ENCODE peak calls at places on chromosomes 7 and 10, in nine cellular contexts. H is endothelial cell of umbilical vein; Y is GM23248; I is thoracic aorta; D is AG09309; C is GM12865; S is CD8-positive, alpha-beta T cell; N is dorsolateral prefrontal cortex; T is upper lobe of right lung. Q is an unnamed sample.
A peak's percentile ranks its signal among the peaks of the same experiment; 100 is the strongest.

GRCh38 chr7:91772100-91772794 is 108.3 kb downstream of the MTERF1 start:
- DNase-seq in H (no peak), Y (peak; percentile 10), I (no peak), D (no peak), C (no peak), S (no peak), N (no peak), T (no peak), Q (peak; percentile 88)

GRCh38 chr10:1179346-1180070 is 123.3 kb downstream of the WDR37 start:
- DNase-seq in H (no peak), Y (no peak), I (no peak), D (no peak), C (no peak), S (no peak), N (peak; percentile 16), T (peak; percentile 13), Q (no peak)

GRCh38 chr10:132237396-132237795 is 50.6 kb downstream of the DPYSL4 start:
- DNase-seq in H (no peak), Y (no peak), I (no peak), D (no peak), C (no peak), S (no peak), N (no peak), T (no peak), Q (no peak)

GRCh38 chr7:79730971-79731370 is 277.5 kb upstream of the MAGI2 start:
- DNase-seq in H (no peak), Y (no peak), I (no peak), D (no peak), C (no peak), S (no peak), N (no peak), T (no peak), Q (no peak)

GRCh38 chr10:29608062-29608461 is 26.7 kb downstream of the SVIL start:
- DNase-seq in H (no peak), Y (no peak), I (no peak), D (no peak), C (no peak), S (no peak), N (no peak), T (no peak), Q (no peak)

GRCh38 chr10:56178210-56178609 is 182.8 kb downstream of the ZWINT start:
- DNase-seq in H (no peak), Y (no peak), I (no peak), D (no peak), C (no peak), S (no peak), N (no peak), T (no peak), Q (no peak)

GRCh38 chr7:21986101-21986500 is 40.4 kb upstream of the CDCA7L start:
- DNase-seq in H (no peak), Y (no peak), I (no peak), D (no peak), C (no peak), S (no peak), N (no peak), T (no peak), Q (no peak)

GRCh38 chr7:123643495-123644428 is 11.9 kb upstream of the LMOD2 start:
- DNase-seq in H (peak; percentile 96), Y (peak; percentile 71), I (no peak), D (peak; percentile 29), C (no peak), S (no peak), N (no peak), T (no peak), Q (peak; percentile 77)

GRCh38 chr10:20922033-20922432 is 24.9 kb upstream of the NEBL start:
- DNase-seq in H (no peak), Y (no peak), I (no peak), D (no peak), C (no peak), S (no peak), N (no peak), T (no peak), Q (no peak)

GRCh38 chr7:137940656-137941518 is 61.0 kb downstream of the CREB3L2 start:
- DNase-seq in H (no peak), Y (no peak), I (no peak), D (no peak), C (no peak), S (no peak), N (no peak), T (no peak), Q (peak; percentile 89)

GRCh38 chr10:116849271-116850057 is at the start of gene ENO4:
- DNase-seq in H (peak; percentile 89), Y (peak; percentile 90), I (no peak), D (peak; percentile 23), C (peak; percentile 60), S (no peak), N (peak; percentile 87), T (peak; percentile 93), Q (peak; percentile 76)

GRCh38 chr7:149868638-149869290 is 5.0 kb upstream of the ATP6V0E2 start:
- DNase-seq in H (no peak), Y (no peak), I (no peak), D (no peak), C (no peak), S (no peak), N (no peak), T (no peak), Q (no peak)

GRCh38 chr7:7738177-7738576 is 19.8 kb upstream of the RPA3 start:
- DNase-seq in H (no peak), Y (no peak), I (no peak), D (no peak), C (no peak), S (no peak), N (no peak), T (no peak), Q (no peak)

GRCh38 chr7:13742719-13743640 is 246.5 kb downstream of the ETV1 start:
- DNase-seq in H (peak; percentile 34), Y (peak; percentile 81), I (no peak), D (no peak), C (peak; percentile 5), S (no peak), N (peak; percentile 41), T (no peak), Q (peak; percentile 64)

GRCh38 chr10:44293842-44294241 is 91.1 kb downstream of the CXCL12 start:
- DNase-seq in H (no peak), Y (no peak), I (no peak), D (peak; percentile 52), C (no peak), S (no peak), N (no peak), T (peak; percentile 71), Q (peak; percentile 83)
- H3K4me3 ChIP-seq in H (no peak overlapping the region), Y (no peak overlapping the region), I (peak overlapping the region; percentile 50), D (no peak overlapping the region), C (no peak overlapping the region), S (no peak overlapping the region), N (no peak overlapping the region), T (peak overlapping the region; percentile 24), Q (no peak overlapping the region)

DNA sequence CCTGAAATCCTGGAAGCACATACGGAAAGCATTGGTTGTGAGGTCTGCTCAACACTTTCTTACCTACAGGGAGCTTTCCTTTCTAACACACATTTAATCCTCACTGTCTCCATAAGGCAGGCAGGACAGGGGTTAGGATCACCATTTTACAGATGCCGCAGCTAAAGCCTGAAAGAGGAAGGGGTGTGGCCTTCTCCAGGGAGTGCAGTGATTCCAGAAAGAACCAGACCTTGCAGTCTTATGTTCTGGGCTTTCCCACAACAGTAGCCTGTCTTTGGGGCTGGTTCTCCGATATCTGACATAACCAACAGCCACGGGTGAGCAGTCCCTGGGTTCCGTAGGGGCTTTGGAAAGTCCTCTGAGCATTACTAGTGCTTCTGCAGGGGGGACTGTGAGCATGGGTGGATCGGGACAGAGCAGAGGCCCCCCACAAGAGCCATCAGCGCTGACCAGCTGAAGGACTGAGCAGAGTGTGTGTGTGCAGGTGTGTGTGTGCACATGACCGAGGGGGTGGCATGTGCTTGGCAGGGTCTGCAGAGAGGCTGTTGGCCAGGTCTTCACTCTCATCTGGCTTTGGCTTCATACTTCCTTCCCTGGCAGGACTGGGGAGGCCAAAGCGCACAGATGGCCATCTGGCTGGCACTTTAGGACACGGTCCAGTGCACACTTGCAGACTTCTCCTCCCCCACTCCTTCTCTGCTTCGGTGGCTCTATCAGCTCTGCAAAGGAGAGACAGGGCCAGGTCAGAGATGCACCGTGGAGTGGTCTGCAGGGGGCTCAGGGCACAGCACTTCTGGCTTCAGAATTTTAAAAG is 400.3 kb downstream of the RPS24 start:
- DNase-seq in H (no peak), Y (no peak), I (no peak), D (no peak), C (no peak), S (no peak), N (no peak), T (no peak), Q (no peak)
- H3K4me3 ChIP-seq in H (no peak overlapping the region), Y (no peak overlapping the region), I (no peak overlapping the region), D (no peak overlapping the region), C (no peak overlapping the region), S (no peak overlapping the region), N (no peak overlapping the region), T (no peak overlapping the region), Q (no peak overlapping the region)

GRCh38 chr7:45894665-45895062 is 6.4 kb downstream of the IGFBP1 start:
- DNase-seq in H (no peak), Y (no peak), I (no peak), D (no peak), C (no peak), S (no peak), N (no peak), T (no peak), Q (no peak)

GRCh38 chr7:45892407-45893035 is 4.2 kb downstream of the IGFBP1 start:
- DNase-seq in H (no peak), Y (no peak), I (no peak), D (no peak), C (no peak), S (no peak), N (no peak), T (no peak), Q (no peak)

GRCh38 chr7:45893996-45894664 is 5.8 kb downstream of the IGFBP1 start:
- DNase-seq in H (no peak), Y (no peak), I (no peak), D (no peak), C (no peak), S (no peak), N (no peak), T (no peak), Q (no peak)

GRCh38 chr7:45891462-45892402 is 3.4 kb downstream of the IGFBP1 start:
- DNase-seq in H (no peak), Y (no peak), I (no peak), D (no peak), C (no peak), S (no peak), N (no peak), T (no peak), Q (no peak)

DNA sequence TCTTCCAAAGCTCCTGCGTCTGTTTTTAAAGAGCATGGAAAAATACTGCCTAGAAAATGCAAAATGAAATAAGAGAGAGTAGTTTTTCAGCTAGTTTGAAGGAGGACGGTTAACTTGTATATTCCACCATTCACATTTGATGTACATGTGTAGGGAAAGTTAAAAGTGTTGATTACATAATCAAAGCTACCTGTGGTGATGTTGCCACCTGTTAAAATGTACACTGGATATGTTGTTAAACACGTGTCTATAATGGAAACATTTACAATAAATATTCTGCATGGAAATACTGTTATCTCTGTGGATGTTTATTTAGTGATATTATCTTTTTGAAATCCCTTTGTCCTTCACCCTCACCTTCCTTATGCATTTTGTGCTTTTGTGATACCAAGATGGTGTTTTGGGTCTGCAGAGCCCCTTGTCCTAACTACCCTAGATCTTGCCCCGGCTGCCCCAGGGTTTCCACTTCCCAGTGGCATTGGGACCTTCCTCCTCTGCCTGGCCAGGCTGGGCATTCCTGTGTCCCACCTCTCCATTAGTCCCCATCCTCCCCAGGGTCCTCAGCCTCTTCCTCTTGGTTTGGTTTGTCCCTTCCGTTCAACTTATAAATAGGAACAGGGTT is 5.2 kb downstream of the IGFBP1 start:
- DNase-seq in H (no peak), Y (no peak), I (no peak), D (no peak), C (no peak), S (no peak), N (no peak), T (no peak), Q (no peak)
- H3K4me3 ChIP-seq in H (no peak overlapping the region), Y (no peak overlapping the region), I (no peak overlapping the region), D (no peak overlapping the region), C (no peak overlapping the region), S (no peak overlapping the region), N (no peak overlapping the region), T (no peak overlapping the region), Q (no peak overlapping the region)

GRCh38 chr7:101127460-101128039 is 646 bp downstream of the SERPINE1 start:
- DNase-seq in H (no peak), Y (peak; percentile 51), I (no peak), D (no peak), C (no peak), S (no peak), N (no peak), T (no peak), Q (no peak)
- H3K4me3 ChIP-seq in H (peak overlapping the region; percentile 88), Y (peak overlapping the region; percentile 94), I (peak overlapping the region; percentile 74), D (peak overlapping the region; percentile 91), C (peak overlapping the region; percentile 8), S (no peak overlapping the region), N (no peak overlapping the region), T (peak overlapping the region; percentile 31), Q (peak overlapping the region; percentile 96)

Q was measured in astrocyte.